ENCODE peak calls at places on chromosome 18, in eight cellular contexts. W is activated CD4-positive, alpha-beta T cell treated with anti-CD3 and anti-CD28 coated beads for 48 hours; S is cardiac muscle cell; D is HCEC 1CT; H is left lung; Q is WTC11; J is stimulated activated CD4-positive, alpha-beta T cell treated with anti-CD3 and anti-CD28 coated beads, TNF-alpha, amount 100 ng/mL, for 24 hours; K is T-helper 9 cell. C is an unnamed sample.

GRCh38 chr18:23354625-23355024 is 98.5 kb upstream of the RIOK3 start:
- DNase-seq in D (peak; percentile 40), W (peak; percentile 17), J (no peak), S (peak; percentile 53), H (no peak), Q (no peak), K (no peak), C (no peak)

GRCh38 chr18:54263904-54264336 is 5.4 kb upstream of the POLI start:
- DNase-seq in Q (no peak), D (no peak), J (no peak), K (no peak), S (no peak), W (no peak), H (no peak), C (no peak)

GRCh38 chr18:79912409-79912991 is 39.0 kb downstream of the SLC66A2 start:
- DNase-seq in H (no peak), D (no peak), J (peak; percentile 5), K (no peak), Q (no peak), W (peak; percentile 62), S (peak; percentile 12), C (peak; percentile 8)

GRCh38 chr18:34650121-34650545 is 60.0 kb upstream of the DTNA start:
- DNase-seq in S (peak; percentile 8), Q (no peak), J (no peak), D (peak; percentile 90), K (no peak), H (no peak), W (no peak), C (no peak)

GRCh38 chr18:63775166-63775730 is at the start of gene SERPINB7:
- DNase-seq in J (no peak), Q (no peak), D (peak; percentile 99), K (no peak), S (no peak), H (no peak), W (no peak), C (peak; percentile 12)

GRCh38 chr18:63446266-63446665 is 24.0 kb upstream of the VPS4B start:
- DNase-seq in D (no peak), W (no peak), J (no peak), H (no peak), S (no peak), K (no peak), Q (no peak), C (no peak)

GRCh38 chr18:32469190-32469611 is 1.5 kb downstream of the GAREM1 start:
- DNase-seq in W (peak; percentile 11), H (no peak), D (peak; percentile 54), S (peak; percentile 43), J (no peak), K (no peak), Q (no peak), C (peak; percentile 74)

GRCh38 chr18:3612315-3612714 is 162.3 kb downstream of the TGIF1 start:
- DNase-seq in D (no peak), S (no peak), H (no peak), J (no peak), Q (no peak), W (peak; percentile 40), K (no peak), C (peak; percentile 75)

GRCh38 chr18:49007663-49008062 is 56.9 kb upstream of the SMAD7 start:
- DNase-seq in W (no peak), H (no peak), S (no peak), K (no peak), D (no peak), J (no peak), Q (no peak), C (no peak)

GRCh38 chr18:29225351-29225750 is 1048.4 kb upstream of the CDH2 start:
- DNase-seq in H (no peak), S (peak; percentile 61), W (no peak), K (no peak), Q (no peak), D (no peak), J (no peak), C (no peak)

GRCh38 chr18:79575891-79576685 is 103.5 kb upstream of the CTDP1 start:
- DNase-seq in K (no peak), D (no peak), J (no peak), Q (no peak), S (peak; percentile 62), W (no peak), H (peak; percentile 33), C (no peak)

GRCh38 chr18:78685980-78686530 is 293.6 kb upstream of the SALL3 start:
- DNase-seq in D (no peak), Q (no peak), S (no peak), J (no peak), H (no peak), W (no peak), K (no peak), C (no peak)

GRCh38 chr18:46621871-46622270 is 35.1 kb downstream of the LOXHD1 start:
- DNase-seq in H (no peak), S (no peak), D (no peak), W (no peak), K (no peak), Q (no peak), J (no peak), C (no peak)

C was measured in pons.